ENCODE peak calls at places on chromosome 21, in nine cellular contexts. S, V, B, R, M, K, L, Y and O are unnamed samples.

GRCh38 chr21:44331650-44332306 is 7.4 kb downstream of the CFAP410 start:
- DNase-seq in S (no peak), V (no peak), B (no peak), R (no peak), M (no peak), K (peak), L (no peak), Y (no peak), O (no peak)

GRCh38 chr21:43824250-43824882 is 35.0 kb downstream of the RRP1 start:
- DNase-seq in S (peak), V (no peak), B (no peak), R (no peak), M (no peak), K (peak), L (no peak), Y (peak), O (no peak)

GRCh38 chr21:45801129-45801735 is 157.7 kb downstream of the PCBP3 start:
- DNase-seq in S (no peak), V (no peak), B (no peak), R (no peak), M (no peak), K (no peak), L (no peak), Y (no peak), O (no peak)

GRCh38 chr21:22791376-22791775 is 1793.2 kb downstream of the NCAM2 start:
- DNase-seq in S (no peak), V (no peak), B (no peak), R (no peak), M (no peak), K (no peak), L (no peak), Y (no peak), O (no peak)

GRCh38 chr21:35072557-35072956 is 23.5 kb upstream of the RUNX1 start:
- DNase-seq in S (peak), V (no peak), B (no peak), R (no peak), M (no peak), K (no peak), L (no peak), Y (no peak), O (no peak)

GRCh38 chr21:33362044-33362555 is 37.3 kb downstream of the IFNAR1 start:
- DNase-seq in S (no peak), V (peak), B (peak), R (no peak), M (peak), K (no peak), L (peak), Y (no peak), O (no peak)

GRCh38 chr21:41931041-41931451 is 22.8 kb downstream of the C2CD2 start:
- DNase-seq in S (peak), V (no peak), B (no peak), R (peak), M (no peak), K (peak), L (no peak), Y (no peak), O (no peak)

GRCh38 chr21:39390212-39390765 is 41.4 kb upstream of the HMGN1 start:
- DNase-seq in S (no peak), V (no peak), B (no peak), R (no peak), M (no peak), K (no peak), L (no peak), Y (no peak), O (no peak)

GRCh38 chr21:31624961-31625491 is 34.5 kb upstream of the SOD1 start:
- DNase-seq in S (no peak), V (no peak), B (no peak), R (no peak), M (no peak), K (no peak), L (no peak), Y (no peak), O (no peak)

GRCh38 chr21:44949161-44950015 is 9.6 kb downstream of the SLX9 start:
- DNase-seq in S (peak), V (peak), B (peak), R (peak), M (peak), K (peak), L (peak), Y (peak), O (peak)

GRCh38 chr21:44423312-44423821 is 31.9 kb upstream of the LRRC3 start:
- DNase-seq in S (no peak), V (no peak), B (no peak), R (no peak), M (no peak), K (no peak), L (no peak), Y (no peak), O (no peak)

GRCh38 chr21:26388731-26389231 is 184.3 kb downstream of the CYYR1 start:
- DNase-seq in S (peak), V (no peak), B (no peak), R (peak), M (no peak), K (peak), L (no peak), Y (peak), O (peak)

GRCh38 chr21:44696572-44696971 is 400 bp upstream of the KRTAP10-12 start:
- DNase-seq in S (no peak), V (no peak), B (no peak), R (no peak), M (no peak), K (no peak), L (no peak), Y (no peak), O (no peak)

GRCh38 chr21:39612233-39613028 is at the start of gene B3GALT5:
- DNase-seq in S (no peak), V (peak), B (no peak), R (peak), M (no peak), K (no peak), L (no peak), Y (peak), O (no peak)

GRCh38 chr21:33089439-33089838 is 19.5 kb downstream of the OLIG1 start:
- DNase-seq in S (no peak), V (no peak), B (no peak), R (no peak), M (no peak), K (no peak), L (no peak), Y (no peak), O (no peak)

GRCh38 chr21:34865922-34866271 is 183.2 kb downstream of the RUNX1 start:
- DNase-seq in S (no peak), V (peak), B (no peak), R (peak), M (peak), K (no peak), L (no peak), Y (peak), O (peak)

GRCh38 chr21:36861924-36862323 is 104.5 kb downstream of the HLCS start:
- DNase-seq in S (peak), V (no peak), B (no peak), R (no peak), M (no peak), K (no peak), L (no peak), Y (no peak), O (no peak)

GRCh38 chr21:40754466-40754865 is 92.5 kb downstream of the DSCAM start:
- DNase-seq in S (no peak), V (no peak), B (no peak), R (no peak), M (no peak), K (no peak), L (no peak), Y (no peak), O (no peak)

GRCh38 chr21:41794600-41794999 is 27.7 kb upstream of the RIPK4 start:
- DNase-seq in S (no peak), V (no peak), B (no peak), R (no peak), M (no peak), K (no peak), L (no peak), Y (no peak), O (no peak)